ENCODE peak calls at places on chromosomes 1 and 21, in five cellular contexts. F, B, V, E and J are unnamed samples.

GRCh38 chr1:14699596-14699995 is 101.1 kb downstream of the KAZN start:
- DNase-seq in E (peak), V (no peak), F (no peak), B (no peak), J (no peak)

GRCh38 chr1:1318777-1319645 is 5.4 kb downstream of the INTS11 start:
- DNase-seq in V (no peak), B (no peak), F (no peak), E (no peak), J (no peak)

GRCh38 chr1:6279066-6279465 is 18.2 kb upstream of the GPR153 start:
- DNase-seq in B (no peak), V (no peak), E (no peak), F (no peak), J (no peak)

GRCh38 chr1:29195875-29196274 is 14.2 kb upstream of the SRSF4 start:
- DNase-seq in F (no peak), E (no peak), V (no peak), B (no peak), J (no peak)

GRCh38 chr1:76068542-76068941 is 6.0 kb upstream of the ST6GALNAC3 start:
- DNase-seq in B (no peak), F (no peak), E (no peak), V (no peak), J (no peak)

GRCh38 chr1:184025242-184025675 is 12.3 kb downstream of the COLGALT2 start:
- DNase-seq in V (no peak), B (no peak), E (no peak), F (peak), J (no peak)

GRCh38 chr1:218494449-218494852 is 149.3 kb downstream of the TGFB2 start:
- DNase-seq in B (no peak), F (no peak), E (peak), V (no peak), J (no peak)

GRCh38 chr1:212858461-212859265 is 588 bp downstream of the FLVCR1 start:
- DNase-seq in F (peak), V (peak), B (no peak), E (peak), J (peak)

GRCh38 chr1:34884961-34885360 is 25.4 kb upstream of the SMIM12 start:
- DNase-seq in B (no peak), F (no peak), V (no peak), E (no peak), J (no peak)

GRCh38 chr1:236821111-236821625 is 26.1 kb downstream of the MTR start:
- DNase-seq in F (no peak), E (no peak), V (no peak), B (no peak), J (no peak)

GRCh38 chr1:47409311-47410085 is 6.6 kb upstream of the FOXE3 start:
- DNase-seq in V (no peak), F (peak), E (no peak), B (no peak), J (no peak)

GRCh38 chr1:199009447-199009846 is 370.6 kb downstream of the PTPRC start:
- DNase-seq in E (no peak), B (no peak), F (no peak), V (peak), J (no peak)

GRCh38 chr1:223819730-223820514 is 25.8 kb downstream of the TP53BP2 start:
- DNase-seq in V (no peak), E (no peak), B (no peak), F (peak), J (no peak)

GRCh38 chr21:43193651-43194302 is 25.0 kb downstream of the CRYAA start:
- DNase-seq in F (peak), B (no peak), V (peak), E (no peak), J (no peak)

GRCh38 chr1:22750671-22751016 is 40.0 kb downstream of the EPHB2 start:
- DNase-seq in V (no peak), B (no peak), F (peak), E (no peak), J (no peak)

GRCh38 chr1:222592171-222592570 is 2.4 kb upstream of the TAF1A start:
- DNase-seq in B (no peak), F (no peak), E (no peak), V (no peak), J (no peak)

GRCh38 chr1:212478467-212479025 is 45.8 kb downstream of the NENF start:
- DNase-seq in F (no peak), E (no peak), V (no peak), B (no peak), J (no peak)

GRCh38 chr1:66266350-66266749 is 267.6 kb upstream of the SGIP1 start:
- DNase-seq in V (no peak), E (peak), F (peak), B (no peak), J (no peak)

GRCh38 chr1:100622037-100622436 is 84.1 kb downstream of the GPR88 start:
- DNase-seq in B (no peak), V (peak), E (no peak), F (peak), J (no peak)

GRCh38 chr1:61472876-61473275 is 252.1 kb downstream of the TM2D1 start:
- DNase-seq in V (no peak), B (no peak), E (no peak), F (no peak), J (no peak)

GRCh38 chr1:8463144-8463927 is 145.4 kb downstream of the SLC45A1 start:
- DNase-seq in F (no peak), E (peak), B (no peak), V (peak), J (no peak)

GRCh38 chr1:45713711-45714110 is 25.7 kb downstream of the TMEM69 start:
- DNase-seq in E (no peak), B (no peak), F (no peak), V (no peak), J (no peak)

GRCh38 chr1:233327938-233328660 is 575 bp downstream of the MAP3K21 start:
- DNase-seq in B (peak), F (peak), V (peak), E (peak), J (peak)

GRCh38 chr1:54591127-54591756 is 32.1 kb downstream of the FAM151A start:
- DNase-seq in B (no peak), V (no peak), E (no peak), F (no peak), J (no peak)

GRCh38 chr1:50458507-50458906 is 35.3 kb upstream of the DMRTA2 start:
- DNase-seq in E (no peak), F (no peak), B (no peak), V (no peak), J (no peak)

GRCh38 chr1:179917601-179918429 is 35.7 kb downstream of the TOR1AIP1 start:
- DNase-seq in E (no peak), V (no peak), F (no peak), B (no peak), J (no peak)

GRCh38 chr1:212566522-212567479 is 41.8 kb upstream of the ATF3 start:
- DNase-seq in F (peak), V (peak), B (peak), E (peak), J (no peak)

GRCh38 chr1:195773958-195774357 is 834.3 kb downstream of the KCNT2 start:
- DNase-seq in V (no peak), F (no peak), B (no peak), E (no peak), J (no peak)

GRCh38 chr1:33004628-33005027 is 32.1 kb downstream of the AK2 start:
- DNase-seq in E (no peak), V (peak), F (no peak), B (no peak), J (no peak)

GRCh38 chr1:23530089-23530749 is 814 bp downstream of the E2F2 start:
- DNase-seq in E (peak), B (no peak), F (no peak), V (peak), J (no peak)

GRCh38 chr1:33361553-33362262 is 40.8 kb upstream of the A3GALT2 start:
- DNase-seq in B (no peak), E (no peak), V (no peak), F (no peak), J (no peak)

GRCh38 chr1:63112155-63112914 is 210.0 kb upstream of the FOXD3 start:
- DNase-seq in F (no peak), B (no peak), V (peak), E (no peak), J (no peak)

GRCh38 chr1:214566158-214567104 is 15.0 kb upstream of the PTPN14 start:
- DNase-seq in B (no peak), V (peak), E (no peak), F (no peak), J (no peak)

GRCh38 chr1:159953866-159954515 is at the start of gene SLAMF9:
- DNase-seq in V (no peak), F (no peak), B (no peak), E (no peak), J (no peak)

GRCh38 chr1:14571810-14572767 is 26.4 kb upstream of the KAZN start:
- DNase-seq in E (no peak), F (no peak), V (peak), B (no peak), J (no peak)

GRCh38 chr1:56958526-56958925 is 7.3 kb downstream of the C8B start:
- DNase-seq in F (no peak), B (no peak), V (no peak), E (no peak), J (no peak)